ENCODE peak calls at places on chromosomes 12 and 14, in four cellular contexts. O, G, W and V are unnamed samples.
A peak's percentile ranks its signal among the peaks of the same experiment; 100 is the strongest.

GRCh38 chr12:85733984-85734383 is 102.2 kb downstream of the RASSF9 start:
- DNase-seq in O (no peak), G (no peak), W (no peak), V (no peak)

GRCh38 chr12:8504351-8504750 is 9.0 kb upstream of the CLEC4D start:
- DNase-seq in O (no peak), G (no peak), W (no peak), V (no peak)

GRCh38 chr12:2976581-2976996 is 17.4 kb downstream of the TEAD4 start:
- DNase-seq in O (no peak), G (no peak), W (no peak), V (no peak)

GRCh38 chr14:90804776-90805391 is 11.3 kb downstream of the TTC7B start:
- DNase-seq in O (no peak), G (no peak), W (no peak), V (no peak)

GRCh38 chr12:91154131-91154530 is 28.5 kb downstream of the DCN start:
- DNase-seq in O (no peak), G (no peak), W (no peak), V (no peak)

GRCh38 chr14:57833304-57833703 is 32.6 kb downstream of the SLC35F4 start:
- DNase-seq in O (peak; percentile 37), G (peak; percentile 30), W (peak; percentile 59), V (no peak)

GRCh38 chr12:95545303-95545702 is 6.0 kb downstream of the USP44 start:
- DNase-seq in O (no peak), G (no peak), W (no peak), V (no peak)

GRCh38 chr12:48165089-48166031 is 8.0 kb upstream of the ASB8 start:
- DNase-seq in O (no peak), G (no peak), W (no peak), V (peak; percentile 48)

GRCh38 chr12:65300679-65301349 is 22.3 kb downstream of the MSRB3 start:
- DNase-seq in O (no peak), G (no peak), W (no peak), V (no peak)

GRCh38 chr12:19643635-19644034 is 204.3 kb downstream of the AEBP2 start:
- DNase-seq in O (no peak), G (peak; percentile 6), W (no peak), V (no peak)

GRCh38 chr12:31874961-31875608 is 84.1 kb upstream of the RESF1 start:
- DNase-seq in O (no peak), G (peak; percentile 47), W (peak; percentile 41), V (no peak)

GRCh38 chr12:131048611-131048990 is 94.9 kb downstream of the ADGRD1 start:
- DNase-seq in O (no peak), G (no peak), W (no peak), V (no peak)

GRCh38 chr14:67079836-67080235 is 109.4 kb upstream of the GARIN2 start:
- DNase-seq in O (no peak), G (no peak), W (no peak), V (no peak)

GRCh38 chr12:24463392-24463791 is 485.5 kb downstream of the BCAT1 start:
- DNase-seq in O (no peak), G (no peak), W (no peak), V (no peak)

GRCh38 chr12:49974677-49975369 is 2.1 kb downstream of the AQP6 start:
- DNase-seq in O (no peak), G (no peak), W (no peak), V (no peak)

GRCh38 chr12:77325505-77325904 is 260.1 kb upstream of the E2F7 start:
- DNase-seq in O (peak; percentile 20), G (no peak), W (no peak), V (no peak)

GRCh38 chr14:61578745-61579144 is 116.6 kb upstream of the HIF1A start:
- DNase-seq in O (no peak), G (no peak), W (no peak), V (no peak)

GRCh38 chr12:114119316-114119715 is 153.2 kb upstream of the RBM19 start:
- DNase-seq in O (no peak), G (no peak), W (no peak), V (no peak)

GRCh38 chr12:12979731-12980259 is 20.3 kb downstream of the HEBP1 start:
- DNase-seq in O (peak; percentile 48), G (peak; percentile 54), W (no peak), V (no peak)

GRCh38 chr14:46054526-46054925 is 597.1 kb downstream of the RPL10L start:
- DNase-seq in O (no peak), G (no peak), W (no peak), V (no peak)

GRCh38 chr12:41188058-41188840 is at the start of gene PDZRN4:
- DNase-seq in O (no peak), G (no peak), W (no peak), V (no peak)

GRCh38 chr12:116916714-116917114 is 6.0 kb downstream of the FBXW8 start:
- DNase-seq in O (no peak), G (peak; percentile 77), W (no peak), V (no peak)

GRCh38 chr12:123599310-123599709 is 2.6 kb upstream of the DDX55 start:
- DNase-seq in O (no peak), G (no peak), W (no peak), V (no peak)

GRCh38 chr14:35403085-35403396 is 1.5 kb downstream of the NFKBIA start:
- DNase-seq in O (peak; percentile 42), G (no peak), W (peak; percentile 46), V (no peak)

GRCh38 chr14:45249847-45250575 is 3.0 kb downstream of the MIS18BP1 start:
- DNase-seq in O (peak; percentile 25), G (no peak), W (peak; percentile 20), V (no peak)

GRCh38 chr12:51270067-51270846 is at the start of gene SMAGP:
- DNase-seq in O (peak; percentile 41), G (peak; percentile 52), W (peak; percentile 42), V (no peak)

GRCh38 chr12:50224026-50224692 is 57.0 kb upstream of the CERS5 start:
- DNase-seq in O (no peak), G (peak; percentile 50), W (no peak), V (no peak)

GRCh38 chr14:60722163-60722835 is 1.9 kb downstream of the SIX4 start:
- DNase-seq in O (peak; percentile 22), G (peak; percentile 17), W (no peak), V (no peak)

GRCh38 chr12:15710860-15711510 is 78.2 kb downstream of the EPS8 start:
- DNase-seq in O (no peak), G (no peak), W (no peak), V (no peak)

GRCh38 chr12:38961683-38962082 is 56.3 kb upstream of the CPNE8 start:
- DNase-seq in O (no peak), G (no peak), W (no peak), V (no peak)

GRCh38 chr12:109847166-109847700 is 14.0 kb upstream of the TRPV4 start:
- DNase-seq in O (no peak), G (no peak), W (no peak), V (no peak)

GRCh38 chr14:60839657-60840056 is 105.1 kb downstream of the MNAT1 start:
- DNase-seq in O (no peak), G (no peak), W (no peak), V (no peak)

GRCh38 chr12:53500119-53500775 is 836 bp upstream of the TARBP2 start:
- DNase-seq in O (peak; percentile 79), G (no peak), W (peak; percentile 83), V (no peak)

GRCh38 chr14:101199028-101199770 is 295.7 kb upstream of the RTL1 start:
- DNase-seq in O (no peak), G (no peak), W (no peak), V (no peak)

GRCh38 chr14:95143813-95144620 is 13.3 kb downstream of the DICER1 start:
- DNase-seq in O (no peak), G (no peak), W (no peak), V (no peak)